ENCODE peak calls at places on chromosomes 3 and 15, in eight cellular contexts. One of them, this sample, is unnamed.

GRCh38 chr3:99659032-99659431 is 20.6 kb downstream of the COL8A1 start:
- DNase-seq in GM23338: no peak
- DNase-seq in HCT116: no peak
- DNase-seq in GM12878: no peak
- DNase-seq in H1: no peak
- DNase-seq in K562: no peak
- DNase-seq in endothelial cell of umbilical vein: peak
- DNase-seq in HepG2: no peak
- DNase-seq in this sample: no peak

GRCh38 chr15:73969151-73969759 is 22.8 kb downstream of the STOML1 start:
- DNase-seq in K562: no peak
- DNase-seq in HCT116: no peak
- DNase-seq in H1: no peak
- DNase-seq in endothelial cell of umbilical vein: no peak
- DNase-seq in HepG2: no peak
- DNase-seq in GM23338: no peak
- DNase-seq in GM12878: no peak
- DNase-seq in this sample: no peak

GRCh38 chr3:191648787-191649186 is 187.8 kb downstream of the PYDC2 start:
- DNase-seq in GM12878: no peak
- DNase-seq in H1: no peak
- DNase-seq in HCT116: no peak
- DNase-seq in endothelial cell of umbilical vein: no peak
- DNase-seq in GM23338: no peak
- DNase-seq in HepG2: no peak
- DNase-seq in K562: no peak
- DNase-seq in this sample: no peak

GRCh38 chr3:38646630-38647029 is 2.9 kb downstream of the SCN5A start:
- DNase-seq in H1: peak
- DNase-seq in HepG2: peak
- DNase-seq in HCT116: no peak
- DNase-seq in GM23338: peak
- DNase-seq in GM12878: no peak
- DNase-seq in K562: peak
- DNase-seq in endothelial cell of umbilical vein: peak
- DNase-seq in this sample: no peak

GRCh38 chr3:86987421-86987715 is 3.6 kb downstream of the VGLL3 start:
- DNase-seq in HCT116: no peak
- DNase-seq in HepG2: no peak
- DNase-seq in H1: no peak
- DNase-seq in GM12878: no peak
- DNase-seq in GM23338: no peak
- DNase-seq in endothelial cell of umbilical vein: no peak
- DNase-seq in K562: no peak
- DNase-seq in this sample: no peak

GRCh38 chr15:75042730-75043508 is 19.5 kb downstream of the PPCDC start:
- DNase-seq in GM23338: peak
- DNase-seq in GM12878: peak
- DNase-seq in K562: peak
- DNase-seq in H1: peak
- DNase-seq in endothelial cell of umbilical vein: peak
- DNase-seq in HepG2: peak
- DNase-seq in HCT116: peak
- DNase-seq in this sample: no peak

GRCh38 chr15:26667222-26667988 is 105.5 kb downstream of the GABRB3 start:
- DNase-seq in endothelial cell of umbilical vein: no peak
- DNase-seq in GM23338: no peak
- DNase-seq in GM12878: no peak
- DNase-seq in HepG2: no peak
- DNase-seq in HCT116: no peak
- DNase-seq in H1: no peak
- DNase-seq in K562: no peak
- DNase-seq in this sample: no peak

GRCh38 chr3:127680790-127681189 is 8.0 kb downstream of the ABTB1 start:
- DNase-seq in K562: no peak
- DNase-seq in HCT116: no peak
- DNase-seq in GM12878: no peak
- DNase-seq in HepG2: no peak
- DNase-seq in GM23338: no peak
- DNase-seq in endothelial cell of umbilical vein: no peak
- DNase-seq in H1: no peak
- DNase-seq in this sample: no peak

GRCh38 chr3:152497457-152497856 is 228.7 kb downstream of the MBNL1 start:
- DNase-seq in GM12878: no peak
- DNase-seq in endothelial cell of umbilical vein: peak
- DNase-seq in HCT116: no peak
- DNase-seq in HepG2: no peak
- DNase-seq in H1: no peak
- DNase-seq in GM23338: no peak
- DNase-seq in K562: no peak
- DNase-seq in this sample: no peak

GRCh38 chr3:57444469-57444868 is 99.7 kb downstream of the DNAH12 start:
- DNase-seq in GM23338: no peak
- DNase-seq in GM12878: no peak
- DNase-seq in H1: no peak
- DNase-seq in HepG2: no peak
- DNase-seq in HCT116: no peak
- DNase-seq in K562: no peak
- DNase-seq in endothelial cell of umbilical vein: peak
- DNase-seq in this sample: no peak

GRCh38 chr3:16326724-16327349 is 61.8 kb downstream of the OXNAD1 start:
- DNase-seq in endothelial cell of umbilical vein: no peak
- DNase-seq in GM23338: no peak
- DNase-seq in K562: no peak
- DNase-seq in HepG2: no peak
- DNase-seq in HCT116: no peak
- DNase-seq in H1: no peak
- DNase-seq in GM12878: no peak
- DNase-seq in this sample: no peak
- TF ChIP-seq POLR2AphosphoS5 in endothelial cell of umbilical vein: no peak
- TF ChIP-seq POLR2AphosphoS5 in GM23338: no peak
- TF ChIP-seq POLR2AphosphoS5 in K562: no peak
- TF ChIP-seq POLR2AphosphoS5 in HepG2: no peak
- TF ChIP-seq POLR2AphosphoS5 in HCT116: no peak
- TF ChIP-seq POLR2AphosphoS5 in H1: no peak
- TF ChIP-seq POLR2AphosphoS5 in GM12878: peak
- TF ChIP-seq POLR2AphosphoS5 in this sample: no peak

GRCh38 chr3:53173107-53173506 is 12.1 kb downstream of the PRKCD start:
- DNase-seq in GM12878: no peak
- DNase-seq in GM23338: no peak
- DNase-seq in H1: no peak
- DNase-seq in endothelial cell of umbilical vein: no peak
- DNase-seq in HCT116: no peak
- DNase-seq in K562: no peak
- DNase-seq in HepG2: no peak
- DNase-seq in this sample: no peak
- TF ChIP-seq EZH2 in GM12878: no peak
- TF ChIP-seq EZH2 in GM23338: no peak
- TF ChIP-seq EZH2 in H1: no peak
- TF ChIP-seq EZH2 in endothelial cell of umbilical vein: no peak
- TF ChIP-seq EZH2 in HCT116: no peak
- TF ChIP-seq EZH2 in K562: no peak
- TF ChIP-seq EZH2 in HepG2: no peak
- TF ChIP-seq EZH2 in this sample: no peak

DNA sequence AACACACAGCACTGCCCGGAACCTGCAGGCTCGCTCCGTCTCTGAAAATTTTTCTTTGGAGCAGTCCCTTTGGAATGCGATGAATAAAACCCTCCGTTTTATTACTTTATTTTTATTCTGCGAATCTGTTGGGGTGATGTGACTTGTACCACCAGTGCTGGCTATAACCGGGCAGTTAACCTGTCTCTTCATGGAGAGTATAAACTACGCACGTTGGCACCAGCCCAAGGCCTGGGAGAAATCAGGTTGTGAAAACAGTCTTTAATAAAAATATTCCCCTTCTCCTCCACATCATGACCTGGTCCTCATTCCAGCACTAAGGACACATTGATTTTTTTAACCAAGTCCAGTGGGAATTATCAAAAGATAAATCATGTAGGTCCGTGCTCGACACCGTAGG is 116.8 kb downstream of the WNT5A start:
- DNase-seq in GM23338: no peak
- DNase-seq in GM12878: no peak
- DNase-seq in HCT116: no peak
- DNase-seq in endothelial cell of umbilical vein: no peak
- DNase-seq in HepG2: no peak
- DNase-seq in H1: no peak
- DNase-seq in K562: no peak
- DNase-seq in this sample: no peak
- TF ChIP-seq POLR2AphosphoS5 in GM23338: no peak
- TF ChIP-seq POLR2AphosphoS5 in GM12878: no peak
- TF ChIP-seq POLR2AphosphoS5 in HCT116: no peak
- TF ChIP-seq POLR2AphosphoS5 in endothelial cell of umbilical vein: no peak
- TF ChIP-seq POLR2AphosphoS5 in HepG2: no peak
- TF ChIP-seq POLR2AphosphoS5 in H1: no peak
- TF ChIP-seq POLR2AphosphoS5 in K562: no peak
- TF ChIP-seq POLR2AphosphoS5 in this sample: no peak

DNA sequence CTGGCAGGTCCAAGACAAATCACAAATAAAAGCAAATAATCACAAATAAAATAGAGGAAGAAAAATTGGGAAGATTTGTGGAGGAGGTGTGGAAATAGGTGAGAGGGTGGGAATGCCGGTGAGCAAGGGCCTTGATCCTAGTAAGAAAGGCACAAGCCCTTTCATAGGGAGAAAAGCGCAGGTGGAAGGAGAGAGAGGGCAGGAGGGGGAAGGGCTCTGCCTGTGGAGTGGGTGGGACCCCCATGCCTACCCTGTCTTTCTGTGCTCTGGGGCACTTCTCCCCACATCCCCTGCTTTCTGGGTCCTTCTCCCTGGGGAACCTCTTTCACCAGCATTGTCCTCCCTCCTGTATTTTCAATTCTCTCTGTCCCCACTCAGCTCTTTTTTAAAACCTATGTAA is 711 bp upstream of the TGM5 start:
- DNase-seq in GM23338: no peak
- DNase-seq in GM12878: no peak
- DNase-seq in endothelial cell of umbilical vein: no peak
- DNase-seq in HCT116: no peak
- DNase-seq in H1: no peak
- DNase-seq in K562: no peak
- DNase-seq in HepG2: no peak
- DNase-seq in this sample: no peak
- TF ChIP-seq EZH2 in GM23338: no peak
- TF ChIP-seq EZH2 in GM12878: no peak
- TF ChIP-seq EZH2 in endothelial cell of umbilical vein: no peak
- TF ChIP-seq EZH2 in HCT116: no peak
- TF ChIP-seq EZH2 in H1: no peak
- TF ChIP-seq EZH2 in K562: no peak
- TF ChIP-seq EZH2 in HepG2: no peak
- TF ChIP-seq EZH2 in this sample: no peak

This sample was measured in SK-N-MC.